ENCODE peak calls at places on chromosomes 13 and 19, in eight cellular contexts. Z, V, P, I, T, Y, U and S are unnamed samples.

GRCh38 chr13:33426131-33426530 is 140.6 kb upstream of the STARD13 start:
- DNase-seq in T (no peak), Y (no peak), U (no peak), P (no peak), V (no peak), I (no peak), Z (no peak), S (no peak)

GRCh38 chr19:34475026-34475974 is 6.3 kb upstream of the WTIP start:
- DNase-seq in I (no peak), Y (peak; percentile 49), Z (no peak), T (no peak), V (no peak), P (no peak), U (no peak), S (no peak)

GRCh38 chr13:98487016-98487415 is 89.9 kb downstream of the STK24 start:
- DNase-seq in I (no peak), Y (no peak), P (no peak), Z (no peak), T (no peak), V (no peak), U (no peak), S (no peak)

GRCh38 chr13:34748078-34748477 is 194.0 kb upstream of the NBEA start:
- DNase-seq in T (no peak), U (no peak), Y (no peak), Z (no peak), V (no peak), P (no peak), I (no peak), S (no peak)

GRCh38 chr19:47485210-47485609 is 1.2 kb upstream of the KPTN start:
- DNase-seq in Z (no peak), T (no peak), Y (no peak), U (no peak), V (peak; percentile 33), P (no peak), I (no peak), S (no peak)

GRCh38 chr19:47319923-47320871 is 10.5 kb downstream of the C5AR1 start:
- DNase-seq in P (no peak), Y (no peak), I (no peak), T (no peak), U (no peak), V (no peak), Z (no peak), S (no peak)

GRCh38 chr19:35398570-35398969 is 27.7 kb downstream of the GPR42 start:
- DNase-seq in I (no peak), V (no peak), P (no peak), Z (no peak), Y (no peak), T (no peak), U (no peak), S (no peak)

GRCh38 chr19:55777528-55777927 is 8.6 kb downstream of the RFPL4AL1 start:
- DNase-seq in V (peak; percentile 9), Z (no peak), T (no peak), U (no peak), P (no peak), I (peak; percentile 29), Y (peak; percentile 19), S (peak; percentile 31)

GRCh38 chr13:49655906-49656305 is 27.6 kb downstream of the ARL11 start:
- DNase-seq in U (no peak), T (no peak), I (no peak), P (no peak), V (no peak), Y (no peak), Z (no peak), S (peak; percentile 95)

GRCh38 chr13:40348096-40348679 is 318.3 kb downstream of the FOXO1 start:
- DNase-seq in I (no peak), Y (no peak), U (no peak), T (no peak), Z (no peak), V (no peak), P (no peak), S (no peak)

GRCh38 chr13:26993780-26994179 is 177.8 kb downstream of the USP12 start:
- DNase-seq in P (no peak), Z (no peak), T (no peak), I (no peak), V (no peak), U (no peak), Y (no peak), S (no peak)

GRCh38 chr19:35315883-35316282 is 13.1 kb upstream of the CD22 start:
- DNase-seq in I (no peak), U (no peak), Z (no peak), Y (no peak), T (no peak), P (no peak), V (no peak), S (no peak)

GRCh38 chr13:102399791-102400618 is 1.8 kb downstream of the FGF14 start:
- DNase-seq in Z (no peak), P (no peak), V (no peak), I (peak; percentile 53), T (no peak), Y (peak; percentile 22), U (peak; percentile 64), S (peak; percentile 66)

GRCh38 chr19:43532962-43533545 is at the start of gene ZNF575:
- DNase-seq in P (peak; percentile 87), T (peak; percentile 65), I (peak; percentile 98), Y (peak; percentile 94), V (peak; percentile 98), Z (peak; percentile 91), U (peak; percentile 94), S (peak; percentile 98)

GRCh38 chr19:11814707-11815050 is 606 bp downstream of the ZNF440 start:
- DNase-seq in U (no peak), P (no peak), Y (no peak), I (no peak), V (peak; percentile 24), T (no peak), Z (no peak), S (peak; percentile 7)

GRCh38 chr19:2428027-2428690 is 773 bp upstream of the TIMM13 start:
- DNase-seq in V (no peak), U (no peak), P (no peak), Z (no peak), T (no peak), I (no peak), Y (no peak), S (peak; percentile 63)

GRCh38 chr13:35136585-35136984 is 194.5 kb downstream of the NBEA start:
- DNase-seq in I (no peak), V (peak; percentile 2), T (no peak), Y (no peak), P (no peak), U (no peak), Z (no peak), S (no peak)

GRCh38 chr13:105665284-105665683 is 870.2 kb downstream of the EFNB2 start:
- DNase-seq in Y (no peak), P (no peak), T (no peak), V (no peak), Z (no peak), U (no peak), I (no peak), S (no peak)

GRCh38 chr13:93603043-93603442 is 376.4 kb downstream of the GPC6 start:
- DNase-seq in I (no peak), U (no peak), Y (no peak), T (no peak), V (no peak), P (peak; percentile 1), Z (peak; percentile 75), S (no peak)

GRCh38 chr19:16571689-16572331 is 405 bp downstream of the SLC35E1 start:
- DNase-seq in P (no peak), U (peak; percentile 80), Z (no peak), Y (peak; percentile 63), I (no peak), T (no peak), V (peak; percentile 64), S (peak; percentile 66)